ENCODE peak calls at places on chromosomes 13 and 19, in five cellular contexts. One of them, this sample, is unnamed.

GRCh38 chr13:110523838-110524237 is 37.7 kb downstream of the RAB20 start:
- DNase-seq in DND-41: no peak
- DNase-seq in tibial nerve: no peak
- DNase-seq in mucosa of descending colon: peak
- DNase-seq in foreskin fibroblast: no peak
- DNase-seq in this sample: no peak

GRCh38 chr13:111460548-111461444 is 140.4 kb downstream of the TEX29 start:
- DNase-seq in mucosa of descending colon: no peak
- DNase-seq in foreskin fibroblast: peak
- DNase-seq in tibial nerve: peak
- DNase-seq in DND-41: peak
- DNase-seq in this sample: peak

GRCh38 chr13:38965281-38965680 is 25.4 kb downstream of the STOML3 start:
- DNase-seq in tibial nerve: no peak
- DNase-seq in foreskin fibroblast: no peak
- DNase-seq in DND-41: no peak
- DNase-seq in mucosa of descending colon: no peak
- DNase-seq in this sample: no peak

GRCh38 chr19:8221161-8221560 is 12.0 kb downstream of the CERS4 start:
- DNase-seq in tibial nerve: no peak
- DNase-seq in foreskin fibroblast: peak
- DNase-seq in DND-41: no peak
- DNase-seq in mucosa of descending colon: no peak
- DNase-seq in this sample: no peak

GRCh38 chr19:51365211-51366049 is 758 bp downstream of the ETFB start:
- DNase-seq in mucosa of descending colon: peak
- DNase-seq in tibial nerve: peak
- DNase-seq in foreskin fibroblast: peak
- DNase-seq in DND-41: peak
- DNase-seq in this sample: peak

GRCh38 chr13:30679483-30680330 is 55.6 kb upstream of the ALOX5AP start:
- DNase-seq in DND-41: no peak
- DNase-seq in mucosa of descending colon: no peak
- DNase-seq in foreskin fibroblast: peak
- DNase-seq in tibial nerve: no peak
- DNase-seq in this sample: peak

GRCh38 chr19:48102870-48103751 is 7.5 kb downstream of the PLA2G4C start:
- DNase-seq in tibial nerve: no peak
- DNase-seq in DND-41: peak
- DNase-seq in foreskin fibroblast: peak
- DNase-seq in mucosa of descending colon: no peak
- DNase-seq in this sample: peak

GRCh38 chr13:43661321-43661720 is 125.5 kb downstream of the ENOX1 start:
- DNase-seq in mucosa of descending colon: no peak
- DNase-seq in foreskin fibroblast: no peak
- DNase-seq in DND-41: no peak
- DNase-seq in tibial nerve: no peak
- DNase-seq in this sample: no peak

GRCh38 chr13:110759710-110760109 is 46.2 kb downstream of the ING1 start:
- DNase-seq in mucosa of descending colon: no peak
- DNase-seq in foreskin fibroblast: peak
- DNase-seq in DND-41: no peak
- DNase-seq in tibial nerve: no peak
- DNase-seq in this sample: no peak

GRCh38 chr19:55146078-55146647 is 2.8 kb downstream of the TNNT1 start:
- DNase-seq in DND-41: peak
- DNase-seq in mucosa of descending colon: no peak
- DNase-seq in foreskin fibroblast: peak
- DNase-seq in tibial nerve: no peak
- DNase-seq in this sample: no peak

GRCh38 chr19:43634877-43635560 is 4.6 kb downstream of the CADM4 start:
- DNase-seq in foreskin fibroblast: peak
- DNase-seq in mucosa of descending colon: no peak
- DNase-seq in tibial nerve: no peak
- DNase-seq in DND-41: no peak
- DNase-seq in this sample: no peak

GRCh38 chr13:106038752-106039151 is 496.7 kb downstream of the EFNB2 start:
- DNase-seq in tibial nerve: no peak
- DNase-seq in mucosa of descending colon: no peak
- DNase-seq in DND-41: no peak
- DNase-seq in foreskin fibroblast: peak
- DNase-seq in this sample: no peak

GRCh38 chr19:40150170-40150569 is 41.1 kb upstream of the MAP3K10 start:
- DNase-seq in mucosa of descending colon: no peak
- DNase-seq in foreskin fibroblast: peak
- DNase-seq in DND-41: no peak
- DNase-seq in tibial nerve: no peak
- DNase-seq in this sample: no peak

GRCh38 chr19:8610041-8610927 is at the start of gene ADAMTS10:
- DNase-seq in foreskin fibroblast: peak
- DNase-seq in DND-41: peak
- DNase-seq in tibial nerve: peak
- DNase-seq in mucosa of descending colon: no peak
- DNase-seq in this sample: no peak

GRCh38 chr13:20264271-20265018 is 32.3 kb upstream of the GJB6 start:
- DNase-seq in mucosa of descending colon: no peak
- DNase-seq in foreskin fibroblast: no peak
- DNase-seq in tibial nerve: no peak
- DNase-seq in DND-41: no peak
- DNase-seq in this sample: peak

GRCh38 chr13:36088001-36088400 is 43.2 kb downstream of the DCLK1 start:
- DNase-seq in mucosa of descending colon: no peak
- DNase-seq in foreskin fibroblast: no peak
- DNase-seq in tibial nerve: no peak
- DNase-seq in DND-41: no peak
- DNase-seq in this sample: no peak

GRCh38 chr19:23531231-23531790 is 136.0 kb upstream of the ZNF91 start:
- DNase-seq in mucosa of descending colon: no peak
- DNase-seq in DND-41: no peak
- DNase-seq in foreskin fibroblast: no peak
- DNase-seq in tibial nerve: no peak
- DNase-seq in this sample: no peak

DNA sequence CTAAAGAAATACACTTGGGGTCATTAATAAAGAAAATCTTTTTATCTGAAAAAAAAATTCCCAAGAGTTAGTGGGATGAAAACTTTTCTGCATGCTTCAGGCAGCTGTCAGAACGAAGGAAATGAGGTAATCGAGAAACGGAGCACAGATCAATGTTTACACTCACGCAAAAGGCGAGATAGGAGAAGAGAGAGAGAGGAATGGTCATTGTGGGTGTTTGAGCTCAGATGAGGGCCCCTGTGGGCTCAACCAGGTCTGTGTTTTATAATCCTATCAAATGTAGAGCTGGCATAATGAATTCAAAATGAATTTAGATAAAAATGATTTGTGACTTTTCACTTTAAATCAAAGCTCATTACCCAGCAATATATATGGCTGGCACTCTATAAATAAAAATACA is 6.3 kb upstream of the RXFP2 start:
- DNase-seq in tibial nerve: no peak
- DNase-seq in foreskin fibroblast: peak
- DNase-seq in DND-41: no peak
- DNase-seq in mucosa of descending colon: no peak
- DNase-seq in this sample: no peak
- H3K4me3 ChIP-seq in tibial nerve: no peak
- H3K4me3 ChIP-seq in foreskin fibroblast: no peak
- H3K4me3 ChIP-seq in DND-41: no peak
- H3K4me3 ChIP-seq in mucosa of descending colon: no peak
- H3K4me3 ChIP-seq in this sample: no peak

GRCh38 chr13:95556981-95557380 is 4.5 kb downstream of the CLDN10 start:
- DNase-seq in tibial nerve: no peak
- DNase-seq in DND-41: no peak
- DNase-seq in mucosa of descending colon: no peak
- DNase-seq in foreskin fibroblast: no peak
- DNase-seq in this sample: no peak

GRCh38 chr13:95552208-95552538 is 347 bp upstream of the CLDN10 start:
- DNase-seq in tibial nerve: no peak
- DNase-seq in DND-41: no peak
- DNase-seq in foreskin fibroblast: no peak
- DNase-seq in mucosa of descending colon: no peak
- DNase-seq in this sample: no peak

GRCh38 chr13:95553614-95554385 is 1.3 kb downstream of the CLDN10 start:
- DNase-seq in tibial nerve: no peak
- DNase-seq in DND-41: no peak
- DNase-seq in mucosa of descending colon: no peak
- DNase-seq in foreskin fibroblast: no peak
- DNase-seq in this sample: no peak

GRCh38 chr13:95552539-95553270 is at the start of gene CLDN10:
- DNase-seq in mucosa of descending colon: no peak
- DNase-seq in DND-41: no peak
- DNase-seq in tibial nerve: no peak
- DNase-seq in foreskin fibroblast: no peak
- DNase-seq in this sample: no peak

GRCh38 chr13:95553271-95553588 is 710 bp downstream of the CLDN10 start:
- DNase-seq in tibial nerve: no peak
- DNase-seq in foreskin fibroblast: no peak
- DNase-seq in DND-41: no peak
- DNase-seq in mucosa of descending colon: no peak
- DNase-seq in this sample: no peak
- H3K4me3 ChIP-seq in tibial nerve: no peak
- H3K4me3 ChIP-seq in foreskin fibroblast: no peak
- H3K4me3 ChIP-seq in DND-41: no peak
- H3K4me3 ChIP-seq in mucosa of descending colon: no peak
- H3K4me3 ChIP-seq in this sample: no peak

GRCh38 chr13:113862766-113863510 is 938 bp downstream of the GAS6 start:
- DNase-seq in DND-41: no peak
- DNase-seq in foreskin fibroblast: peak
- DNase-seq in mucosa of descending colon: peak
- DNase-seq in tibial nerve: no peak
- DNase-seq in this sample: peak

GRCh38 chr13:113862191-113862765 is 1.6 kb downstream of the GAS6 start:
- DNase-seq in DND-41: no peak
- DNase-seq in mucosa of descending colon: peak
- DNase-seq in tibial nerve: no peak
- DNase-seq in foreskin fibroblast: peak
- DNase-seq in this sample: no peak

GRCh38 chr13:113861433-113862030 is 2.3 kb downstream of the GAS6 start:
- DNase-seq in tibial nerve: no peak
- DNase-seq in DND-41: no peak
- DNase-seq in mucosa of descending colon: no peak
- DNase-seq in foreskin fibroblast: peak
- DNase-seq in this sample: no peak

GRCh38 chr13:113864303-113864890 is 521 bp upstream of the GAS6 start:
- DNase-seq in DND-41: no peak
- DNase-seq in tibial nerve: no peak
- DNase-seq in foreskin fibroblast: peak
- DNase-seq in mucosa of descending colon: no peak
- DNase-seq in this sample: no peak

DNA sequence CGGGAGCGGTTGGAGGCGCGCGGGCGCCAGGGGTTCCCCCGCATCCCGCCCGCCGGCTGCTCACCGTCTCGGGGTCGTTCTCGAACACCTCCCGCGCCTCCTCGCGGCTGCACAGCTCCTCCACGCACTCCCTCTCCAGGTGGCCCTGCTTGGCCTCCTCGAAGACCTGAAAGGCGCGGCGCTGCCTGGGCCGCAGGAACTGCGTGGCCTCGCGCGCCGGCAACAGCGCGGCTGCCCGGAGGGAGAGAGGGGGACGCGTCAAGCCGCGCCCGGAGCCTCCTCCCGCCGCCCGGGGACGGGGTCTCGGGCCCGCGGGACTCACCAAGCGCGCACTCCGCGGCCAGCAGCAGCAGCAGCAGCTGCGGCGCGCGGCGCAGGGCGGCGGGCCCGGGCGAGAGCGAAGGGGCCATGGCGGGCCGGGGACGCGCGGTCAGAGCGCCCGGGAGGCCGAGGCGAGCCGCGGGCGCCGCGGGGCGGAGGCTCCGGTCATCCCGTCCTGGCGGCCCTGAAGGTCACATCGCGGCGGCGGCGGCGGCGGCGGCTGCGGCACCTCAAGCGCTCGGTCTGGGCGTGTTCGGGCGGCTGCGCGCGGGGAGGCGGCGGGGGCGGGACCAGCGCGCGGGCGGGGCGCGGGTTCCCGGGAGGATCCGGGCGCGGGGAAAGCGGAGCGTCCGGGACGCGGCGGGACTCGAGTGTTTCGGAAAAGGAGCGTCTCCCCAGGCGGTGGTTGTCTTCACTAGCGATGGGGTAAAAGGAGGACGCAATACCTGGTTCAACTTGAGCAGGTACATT is at the start of gene GAS6:
- DNase-seq in tibial nerve: no peak
- DNase-seq in foreskin fibroblast: peak
- DNase-seq in DND-41: no peak
- DNase-seq in mucosa of descending colon: peak
- DNase-seq in this sample: peak
- H3K4me3 ChIP-seq in tibial nerve: peak
- H3K4me3 ChIP-seq in foreskin fibroblast: peak
- H3K4me3 ChIP-seq in DND-41: no peak
- H3K4me3 ChIP-seq in mucosa of descending colon: peak
- H3K4me3 ChIP-seq in this sample: peak

GRCh38 chr19:35776102-35776788 is 881 bp downstream of the ARHGAP33 start:
- DNase-seq in mucosa of descending colon: no peak
- DNase-seq in tibial nerve: no peak
- DNase-seq in foreskin fibroblast: no peak
- DNase-seq in DND-41: no peak
- DNase-seq in this sample: no peak
- H3K4me3 ChIP-seq in mucosa of descending colon: no peak
- H3K4me3 ChIP-seq in tibial nerve: peak
- H3K4me3 ChIP-seq in foreskin fibroblast: peak
- H3K4me3 ChIP-seq in DND-41: peak
- H3K4me3 ChIP-seq in this sample: peak

GRCh38 chr19:6667114-6667627 is 2.8 kb downstream of the TNFSF14 start:
- DNase-seq in foreskin fibroblast: no peak
- DNase-seq in mucosa of descending colon: no peak
- DNase-seq in DND-41: no peak
- DNase-seq in tibial nerve: no peak
- DNase-seq in this sample: no peak
- H3K4me3 ChIP-seq in foreskin fibroblast: no peak
- H3K4me3 ChIP-seq in mucosa of descending colon: no peak
- H3K4me3 ChIP-seq in DND-41: no peak
- H3K4me3 ChIP-seq in tibial nerve: no peak
- H3K4me3 ChIP-seq in this sample: no peak

DNA sequence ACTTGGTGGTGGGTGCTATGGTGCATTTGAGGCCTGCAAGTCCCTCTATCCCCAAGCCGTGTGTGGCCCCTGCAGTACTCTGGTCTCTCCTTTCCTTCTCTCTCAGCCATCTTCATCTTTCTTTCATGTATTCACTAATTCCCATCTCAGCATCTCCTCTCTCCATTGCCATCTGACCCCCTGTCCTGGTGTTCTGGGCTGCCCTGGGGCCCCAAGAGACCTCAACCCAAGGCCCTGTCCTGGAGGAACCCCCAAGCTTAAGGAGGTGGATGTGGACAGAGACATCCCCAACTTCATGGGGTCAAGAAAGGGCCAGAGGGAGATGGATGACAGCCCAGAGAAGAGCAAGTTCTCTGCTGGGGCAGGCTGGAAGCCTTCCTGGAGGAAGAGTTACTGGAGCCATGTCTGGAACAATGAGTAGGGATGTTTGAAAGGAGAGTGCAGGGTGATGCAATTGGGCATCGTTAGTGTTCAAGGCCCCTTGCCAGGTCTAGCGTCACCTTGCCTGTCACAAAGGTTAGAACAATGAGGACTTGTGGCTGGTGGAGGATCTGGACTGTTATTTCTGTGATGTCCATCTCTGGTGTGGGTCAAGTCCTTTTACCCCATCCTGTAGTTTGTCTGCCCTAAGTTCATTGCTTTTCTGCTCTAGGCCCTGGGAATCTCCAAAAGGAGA is 3.5 kb downstream of the CYP4F3 start:
- DNase-seq in mucosa of descending colon: no peak
- DNase-seq in foreskin fibroblast: no peak
- DNase-seq in DND-41: no peak
- DNase-seq in tibial nerve: no peak
- DNase-seq in this sample: no peak
- H3K4me3 ChIP-seq in mucosa of descending colon: no peak
- H3K4me3 ChIP-seq in foreskin fibroblast: no peak
- H3K4me3 ChIP-seq in DND-41: no peak
- H3K4me3 ChIP-seq in tibial nerve: no peak
- H3K4me3 ChIP-seq in this sample: no peak